ENCODE peak calls at places on chromosome 9, in ten cellular contexts. Y is activated naive CD8-positive, alpha-beta T cell treated with anti-CD3 and anti-CD28 coated beads, Interleukin-2, amount 10 ng/mL, durations not matched to agents 7 days and 5 days; C is heart right ventricle; A is activated CD4-positive, alpha-beta T cell treated with anti-CD3 and anti-CD28 coated beads for 36 hours; O is HepG2; P is left colon; J is natural killer cell; E is CD8-positive, alpha-beta T cell; R is upper lobe of left lung; L is left cardiac atrium. S is an unnamed sample.

GRCh38 chr9:136602193-136602885 is 56.5 kb upstream of the NOTCH1 start:
- ATAC-seq in C (no peak), A (no peak), Y (no peak), J (no peak), P (no peak), O (no peak), R (no peak), E (no peak), L (no peak), S (peak)

GRCh38 chr9:69431777-69432176 is 106.8 kb downstream of the ENTREP1 start:
- ATAC-seq in A (no peak), R (no peak), E (no peak), O (no peak), C (no peak), P (no peak), J (no peak), Y (no peak), L (no peak), S (no peak)

GRCh38 chr9:137703842-137704508 is 85.2 kb downstream of the EHMT1 start:
- ATAC-seq in L (peak), R (no peak), C (no peak), O (no peak), J (no peak), P (no peak), A (no peak), Y (no peak), E (no peak), S (no peak)

GRCh38 chr9:20904995-20905394 is 126.4 kb downstream of the HACD4 start:
- ATAC-seq in J (no peak), R (no peak), P (no peak), C (no peak), E (no peak), L (no peak), O (no peak), Y (no peak), A (no peak), S (no peak)

GRCh38 chr9:68416891-68417570 is 60.6 kb downstream of the PGM5 start:
- ATAC-seq in C (no peak), A (no peak), R (no peak), L (no peak), O (peak), E (no peak), P (no peak), Y (no peak), J (no peak), S (no peak)

GRCh38 chr9:72540348-72540873 is 19.0 kb downstream of the TMC1 start:
- ATAC-seq in E (no peak), P (no peak), R (peak), J (no peak), C (no peak), L (no peak), O (no peak), Y (no peak), A (no peak), S (no peak)

GRCh38 chr9:1058826-1059225 is 8.7 kb downstream of the DMRT2 start:
- ATAC-seq in L (no peak), A (no peak), Y (no peak), E (no peak), R (no peak), O (no peak), J (no peak), C (no peak), P (no peak), S (no peak)

GRCh38 chr9:115952667-115953316 is 200.8 kb upstream of the PAPPA start:
- ATAC-seq in L (no peak), P (no peak), Y (no peak), A (no peak), C (no peak), R (no peak), E (no peak), O (no peak), J (no peak), S (no peak)

GRCh38 chr9:78262655-78263054 is 26.8 kb downstream of the CEP78 start:
- ATAC-seq in J (no peak), P (no peak), A (no peak), Y (no peak), E (no peak), C (no peak), O (no peak), R (no peak), L (no peak), S (no peak)

S was measured in stimulated activated memory B cell treated with anti-CD40 and anti-IgM and Interleukin-4, amounts not matched to agents 10 μg/mL and 1 μg/mL and 100 μg/mL, for 72 hours.